ENCODE peak calls at places on chromosome 7, in four cellular contexts. A is natural killer cell; D is activated CD8-positive, alpha-beta T cell treated with anti-CD3 and anti-CD28 coated beads for 36 hours; X is activated T-cell treated with anti-CD3 and anti-CD28 coated beads, Interleukin-2, amount 50 U/mL, for 72 hours. Y is an unnamed sample.

GRCh38 chr7:92044148-92044547 is 90.1 kb downstream of the CYP51A1 start:
- ATAC-seq in A (no peak), D (no peak), X (no peak), Y (no peak)

GRCh38 chr7:159104188-159105030 is 40.3 kb downstream of the VIPR2 start:
- ATAC-seq in A (no peak), D (no peak), X (no peak), Y (no peak)

GRCh38 chr7:92809397-92810241 is 26.8 kb downstream of the CDK6 start:
- ATAC-seq in A (peak; percentile 94), D (peak; percentile 64), X (peak; percentile 52), Y (peak; percentile 65)

GRCh38 chr7:21851445-21852043 is 94.2 kb downstream of the CDCA7L start:
- ATAC-seq in A (no peak), D (peak; percentile 47), X (no peak), Y (no peak)

GRCh38 chr7:15862781-15863165 is 176.3 kb upstream of the MEOX2 start:
- ATAC-seq in A (no peak), D (no peak), X (no peak), Y (no peak)

GRCh38 chr7:155824195-155824915 is 12.1 kb upstream of the SHH start:
- ATAC-seq in A (no peak), D (no peak), X (no peak), Y (no peak)

GRCh38 chr7:156111-157007 is 36.0 kb upstream of the FAM20C start:
- ATAC-seq in A (no peak), D (no peak), X (no peak), Y (no peak)

GRCh38 chr7:92749832-92750231 is 86.5 kb downstream of the CDK6 start:
- ATAC-seq in A (no peak), D (no peak), X (no peak), Y (no peak)

GRCh38 chr7:26090927-26091519 is 61.0 kb upstream of the NFE2L3 start:
- ATAC-seq in A (peak; percentile 77), D (peak; percentile 59), X (peak; percentile 54), Y (peak; percentile 43)

GRCh38 chr7:104664648-104665047 is 336.2 kb downstream of the LHFPL3 start:
- ATAC-seq in A (no peak), D (no peak), X (no peak), Y (no peak)

GRCh38 chr7:144100607-144101006 is 8.8 kb upstream of the OR2A2 start:
- ATAC-seq in A (no peak), D (no peak), X (no peak), Y (no peak)

GRCh38 chr7:95622001-95622549 is 25.8 kb upstream of the PDK4 start:
- ATAC-seq in A (no peak), D (no peak), X (no peak), Y (no peak)

GRCh38 chr7:84939888-84940287 is 247.0 kb downstream of the SEMA3D start:
- ATAC-seq in A (no peak), D (no peak), X (no peak), Y (no peak)

GRCh38 chr7:38311329-38311937 is 38.0 kb upstream of the TARP start:
- ATAC-seq in A (peak; percentile 32), D (no peak), X (peak; percentile 75), Y (no peak)

GRCh38 chr7:16493266-16493665 is 27.7 kb upstream of the SOSTDC1 start:
- ATAC-seq in A (no peak), D (no peak), X (no peak), Y (no peak)

GRCh38 chr7:80581472-80581871 is 57.0 kb upstream of the CD36 start:
- ATAC-seq in A (no peak), D (no peak), X (no peak), Y (no peak)

GRCh38 chr7:141231018-141231792 is 157.3 kb downstream of the TMEM178B start:
- ATAC-seq in A (no peak), D (no peak), X (no peak), Y (no peak)

GRCh38 chr7:143437568-143437967 is 5.7 kb upstream of the TAS2R60 start:
- ATAC-seq in A (no peak), D (peak; percentile 27), X (peak; percentile 74), Y (peak; percentile 29)

GRCh38 chr7:51249991-51250390 is 66.6 kb downstream of the COBL start:
- ATAC-seq in A (no peak), D (no peak), X (no peak), Y (no peak)

GRCh38 chr7:65953321-65953720 is 28.7 kb downstream of the GUSB start:
- ATAC-seq in A (no peak), D (no peak), X (no peak), Y (no peak)

GRCh38 chr7:36176688-36177087 is 23.6 kb downstream of the EEPD1 start:
- ATAC-seq in A (no peak), D (no peak), X (no peak), Y (no peak)

GRCh38 chr7:107090452-107090851 is 45.9 kb downstream of the PRKAR2B start:
- ATAC-seq in A (no peak), D (no peak), X (no peak), Y (no peak)

GRCh38 chr7:16989883-16990413 is 108.2 kb upstream of the AGR3 start:
- ATAC-seq in A (no peak), D (no peak), X (no peak), Y (no peak)

GRCh38 chr7:48347426-48347825 is 176.2 kb downstream of the ABCA13 start:
- ATAC-seq in A (no peak), D (no peak), X (no peak), Y (no peak)

GRCh38 chr7:114865564-114865963 is 56.3 kb upstream of the MDFIC start:
- ATAC-seq in A (peak; percentile 62), D (peak; percentile 83), X (peak; percentile 66), Y (peak; percentile 85)

GRCh38 chr7:151351027-151351426 is 9.4 kb downstream of the NUB1 start:
- ATAC-seq in A (no peak), D (no peak), X (peak; percentile 29), Y (no peak)

GRCh38 chr7:24548390-24548789 is 24.9 kb upstream of the PALS2 start:
- ATAC-seq in A (no peak), D (no peak), X (no peak), Y (no peak)

GRCh38 chr7:115127399-115128021 is 205.6 kb downstream of the MDFIC start:
- ATAC-seq in A (no peak), D (no peak), X (no peak), Y (no peak)

GRCh38 chr7:117564080-117564479 is 84.3 kb downstream of the CFTR start:
- ATAC-seq in A (no peak), D (no peak), X (no peak), Y (no peak)

GRCh38 chr7:4416436-4417092 is 265.5 kb upstream of the FOXK1 start:
- ATAC-seq in A (no peak), D (no peak), X (no peak), Y (no peak)

GRCh38 chr7:101466871-101467270 is 104.2 kb downstream of the COL26A1 start:
- ATAC-seq in A (no peak), D (no peak), X (no peak), Y (no peak)

GRCh38 chr7:16840094-16840493 is 35.3 kb upstream of the AGR2 start:
- ATAC-seq in A (no peak), D (no peak), X (no peak), Y (no peak)

GRCh38 chr7:94683066-94683465 is 27.1 kb upstream of the SGCE start:
- ATAC-seq in A (no peak), D (no peak), X (no peak), Y (no peak)

GRCh38 chr7:69412331-69413146 is 185.7 kb upstream of the AUTS2 start:
- ATAC-seq in A (peak; percentile 88), D (peak; percentile 99), X (peak; percentile 100), Y (peak; percentile 91)

GRCh38 chr7:83466187-83466923 is 182.6 kb downstream of the SEMA3E start:
- ATAC-seq in A (no peak), D (no peak), X (no peak), Y (no peak)

GRCh38 chr7:102431617-102432298 is 1.6 kb upstream of the ORAI2 start:
- ATAC-seq in A (peak; percentile 34), D (peak; percentile 50), X (peak; percentile 23), Y (peak; percentile 56)

GRCh38 chr7:120733835-120734234 is 124.1 kb downstream of the TSPAN12 start:
- ATAC-seq in A (no peak), D (no peak), X (no peak), Y (no peak)

GRCh38 chr7:134585897-134586296 is 37.0 kb downstream of the AKR1B15 start:
- ATAC-seq in A (no peak), D (no peak), X (no peak), Y (no peak)

GRCh38 chr7:141014091-141014490 is 661 bp downstream of the MRPS33 start:
- ATAC-seq in A (no peak), D (peak; percentile 1), X (peak; percentile 0), Y (peak; percentile 3)

Y was measured in activated T-helper 17 cell treated with anti-CD3 and anti-CD28 coated beads, Interleukin-2, amount 50 U/mL, for 72 hours.